ENCODE peak calls at places on chromosomes 13 and 19, in six cellular contexts. H is HT-29; M is MCF 10A; L is AG04449; T is left kidney; K is effector memory CD4-positive, alpha-beta T cell. P is an unnamed sample.
A peak's percentile ranks its signal among the peaks of the same experiment; 100 is the strongest.

GRCh38 chr19:1862424-1863307 is 713 bp downstream of the KLF16 start:
- DNase-seq in H (peak; percentile 12), M (peak; percentile 42), L (no peak), T (peak; percentile 52), K (peak; percentile 48), P (no peak)

GRCh38 chr13:31556376-31556775 is 182.9 kb upstream of the RXFP2 start:
- DNase-seq in H (peak; percentile 60), M (no peak), L (peak; percentile 52), T (no peak), K (no peak), P (peak; percentile 47)

GRCh38 chr19:4910594-4911273 is 1.4 kb downstream of the UHRF1 start:
- DNase-seq in H (peak; percentile 40), M (peak; percentile 66), L (no peak), T (peak; percentile 56), K (no peak), P (no peak)

GRCh38 chr19:43534811-43535761 is 2.1 kb downstream of the ZNF575 start:
- DNase-seq in H (peak; percentile 60), M (peak; percentile 23), L (no peak), T (peak; percentile 93), K (no peak), P (no peak)

GRCh38 chr13:42649761-42650289 is 75.9 kb downstream of the TNFSF11 start:
- DNase-seq in H (no peak), M (no peak), L (no peak), T (peak; percentile 55), K (no peak), P (no peak)

GRCh38 chr13:95784161-95784880 is 107.4 kb downstream of the DNAJC3 start:
- DNase-seq in H (no peak), M (peak; percentile 85), L (peak; percentile 36), T (no peak), K (no peak), P (peak; percentile 57)

GRCh38 chr19:898663-899062 is 5.4 kb downstream of the RNU6-9 start:
- DNase-seq in H (no peak), M (no peak), L (no peak), T (peak; percentile 97), K (no peak), P (no peak)

GRCh38 chr19:50051964-50052363 is 26.2 kb downstream of the ZNF473 start:
- DNase-seq in H (peak; percentile 29), M (no peak), L (no peak), T (no peak), K (no peak), P (no peak)

GRCh38 chr13:97261254-97262015 is 39.3 kb downstream of the MBNL2 start:
- DNase-seq in H (no peak), M (no peak), L (no peak), T (no peak), K (peak; percentile 39), P (no peak)